ENCODE peak calls at places on chromosomes 12 and 14, in eight cellular contexts. One of them, this sample, is unnamed.

GRCh38 chr12:19834596-19834995 is 395.3 kb downstream of the AEBP2 start:
- DNase-seq in upper lobe of left lung: no peak
- DNase-seq in fibroblast of mammary gland: no peak
- DNase-seq in AG04450: no peak
- DNase-seq in left lung: no peak
- DNase-seq in psoas muscle: no peak
- DNase-seq in endothelial cell: no peak
- DNase-seq in type B pancreatic cell: no peak
- DNase-seq in this sample: no peak

GRCh38 chr14:94292872-94293577 is at the start of gene SERPINA10:
- DNase-seq in upper lobe of left lung: no peak
- DNase-seq in fibroblast of mammary gland: no peak
- DNase-seq in AG04450: no peak
- DNase-seq in left lung: no peak
- DNase-seq in psoas muscle: no peak
- DNase-seq in endothelial cell: no peak
- DNase-seq in type B pancreatic cell: no peak
- DNase-seq in this sample: no peak

GRCh38 chr12:90120627-90121026 is 412.0 kb upstream of the ATP2B1 start:
- DNase-seq in upper lobe of left lung: no peak
- DNase-seq in fibroblast of mammary gland: no peak
- DNase-seq in AG04450: no peak
- DNase-seq in left lung: no peak
- DNase-seq in psoas muscle: no peak
- DNase-seq in endothelial cell: no peak
- DNase-seq in type B pancreatic cell: no peak
- DNase-seq in this sample: no peak

GRCh38 chr12:127550271-127550670 is 716.7 kb upstream of the TMEM132C start:
- DNase-seq in upper lobe of left lung: no peak
- DNase-seq in fibroblast of mammary gland: peak
- DNase-seq in AG04450: no peak
- DNase-seq in left lung: no peak
- DNase-seq in psoas muscle: no peak
- DNase-seq in endothelial cell: no peak
- DNase-seq in type B pancreatic cell: no peak
- DNase-seq in this sample: no peak

GRCh38 chr12:15789215-15790171 is at the start of gene EPS8:
- DNase-seq in upper lobe of left lung: peak
- DNase-seq in fibroblast of mammary gland: peak
- DNase-seq in AG04450: peak
- DNase-seq in left lung: peak
- DNase-seq in psoas muscle: peak
- DNase-seq in endothelial cell: peak
- DNase-seq in type B pancreatic cell: peak
- DNase-seq in this sample: peak

GRCh38 chr12:118853634-118854033 is 127.7 kb upstream of the SRRM4 start:
- DNase-seq in upper lobe of left lung: no peak
- DNase-seq in fibroblast of mammary gland: no peak
- DNase-seq in AG04450: no peak
- DNase-seq in left lung: no peak
- DNase-seq in psoas muscle: no peak
- DNase-seq in endothelial cell: peak
- DNase-seq in type B pancreatic cell: no peak
- DNase-seq in this sample: no peak

GRCh38 chr14:21675566-21675965 is 1.9 kb upstream of the OR4E1 start:
- DNase-seq in upper lobe of left lung: no peak
- DNase-seq in fibroblast of mammary gland: no peak
- DNase-seq in AG04450: no peak
- DNase-seq in left lung: no peak
- DNase-seq in psoas muscle: no peak
- DNase-seq in endothelial cell: no peak
- DNase-seq in type B pancreatic cell: no peak
- DNase-seq in this sample: no peak

GRCh38 chr12:42669471-42669997 is 80.0 kb upstream of the PRICKLE1 start:
- DNase-seq in upper lobe of left lung: no peak
- DNase-seq in fibroblast of mammary gland: no peak
- DNase-seq in AG04450: no peak
- DNase-seq in left lung: no peak
- DNase-seq in psoas muscle: no peak
- DNase-seq in endothelial cell: no peak
- DNase-seq in type B pancreatic cell: no peak
- DNase-seq in this sample: no peak

GRCh38 chr12:45975506-45975905 is 14.9 kb downstream of the SCAF11 start:
- DNase-seq in upper lobe of left lung: no peak
- DNase-seq in fibroblast of mammary gland: no peak
- DNase-seq in AG04450: no peak
- DNase-seq in left lung: no peak
- DNase-seq in psoas muscle: no peak
- DNase-seq in endothelial cell: no peak
- DNase-seq in type B pancreatic cell: no peak
- DNase-seq in this sample: no peak

GRCh38 chr14:72699852-72700257 is 194.0 kb downstream of the DPF3 start:
- DNase-seq in upper lobe of left lung: no peak
- DNase-seq in fibroblast of mammary gland: peak
- DNase-seq in AG04450: peak
- DNase-seq in left lung: peak
- DNase-seq in psoas muscle: peak
- DNase-seq in endothelial cell: no peak
- DNase-seq in type B pancreatic cell: no peak
- DNase-seq in this sample: no peak

GRCh38 chr14:60981626-60982455 is 796 bp downstream of the SLC38A6 start:
- DNase-seq in upper lobe of left lung: no peak
- DNase-seq in fibroblast of mammary gland: peak
- DNase-seq in AG04450: peak
- DNase-seq in left lung: no peak
- DNase-seq in psoas muscle: no peak
- DNase-seq in endothelial cell: no peak
- DNase-seq in type B pancreatic cell: no peak
- DNase-seq in this sample: no peak

GRCh38 chr14:22305563-22306127 is 283.4 kb downstream of the DAD1 start:
- DNase-seq in upper lobe of left lung: no peak
- DNase-seq in fibroblast of mammary gland: no peak
- DNase-seq in AG04450: no peak
- DNase-seq in left lung: no peak
- DNase-seq in psoas muscle: no peak
- DNase-seq in endothelial cell: no peak
- DNase-seq in type B pancreatic cell: no peak
- DNase-seq in this sample: no peak

GRCh38 chr12:50633950-50634349 is 129.2 kb downstream of the DIP2B start:
- DNase-seq in upper lobe of left lung: no peak
- DNase-seq in fibroblast of mammary gland: peak
- DNase-seq in AG04450: no peak
- DNase-seq in left lung: no peak
- DNase-seq in psoas muscle: no peak
- DNase-seq in endothelial cell: no peak
- DNase-seq in type B pancreatic cell: no peak
- DNase-seq in this sample: no peak

GRCh38 chr12:122081108-122081696 is 2.6 kb downstream of the MLXIP start:
- DNase-seq in upper lobe of left lung: no peak
- DNase-seq in fibroblast of mammary gland: peak
- DNase-seq in AG04450: no peak
- DNase-seq in left lung: peak
- DNase-seq in psoas muscle: no peak
- DNase-seq in endothelial cell: no peak
- DNase-seq in type B pancreatic cell: no peak
- DNase-seq in this sample: no peak

GRCh38 chr12:54020587-54020969 is 7.7 kb upstream of the HOXC6 start:
- DNase-seq in upper lobe of left lung: no peak
- DNase-seq in fibroblast of mammary gland: no peak
- DNase-seq in AG04450: no peak
- DNase-seq in left lung: no peak
- DNase-seq in psoas muscle: peak
- DNase-seq in endothelial cell: no peak
- DNase-seq in type B pancreatic cell: no peak
- DNase-seq in this sample: no peak

DNA sequence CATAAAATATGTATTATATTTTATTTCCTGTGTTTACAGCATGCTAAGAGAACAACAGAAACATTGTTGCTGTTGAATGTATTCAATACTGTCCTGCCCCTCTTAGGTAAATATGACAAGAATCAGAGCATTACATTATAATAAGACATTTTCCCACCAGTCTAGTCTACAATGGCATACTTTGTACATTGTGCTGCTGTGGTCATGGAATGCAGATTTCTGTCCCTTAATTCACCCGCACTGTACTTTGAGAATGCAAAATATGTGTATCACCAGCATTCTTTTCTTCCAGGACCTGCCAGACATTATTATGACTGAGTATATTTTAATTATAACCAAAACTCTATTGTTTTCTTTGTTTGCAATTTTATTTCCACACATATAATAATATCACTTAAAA is 16.5 kb upstream of the OR10AD1 start:
- DNase-seq in upper lobe of left lung: no peak
- DNase-seq in fibroblast of mammary gland: no peak
- DNase-seq in AG04450: no peak
- DNase-seq in left lung: no peak
- DNase-seq in psoas muscle: no peak
- DNase-seq in endothelial cell: no peak
- DNase-seq in type B pancreatic cell: no peak
- DNase-seq in this sample: no peak
- TF ChIP-seq CTCF in upper lobe of left lung: no peak
- TF ChIP-seq CTCF in fibroblast of mammary gland: no peak
- TF ChIP-seq CTCF in AG04450: no peak
- TF ChIP-seq CTCF in left lung: no peak
- TF ChIP-seq CTCF in psoas muscle: no peak
- TF ChIP-seq CTCF in endothelial cell: no peak
- TF ChIP-seq CTCF in type B pancreatic cell: no peak
- TF ChIP-seq CTCF in this sample: no peak

DNA sequence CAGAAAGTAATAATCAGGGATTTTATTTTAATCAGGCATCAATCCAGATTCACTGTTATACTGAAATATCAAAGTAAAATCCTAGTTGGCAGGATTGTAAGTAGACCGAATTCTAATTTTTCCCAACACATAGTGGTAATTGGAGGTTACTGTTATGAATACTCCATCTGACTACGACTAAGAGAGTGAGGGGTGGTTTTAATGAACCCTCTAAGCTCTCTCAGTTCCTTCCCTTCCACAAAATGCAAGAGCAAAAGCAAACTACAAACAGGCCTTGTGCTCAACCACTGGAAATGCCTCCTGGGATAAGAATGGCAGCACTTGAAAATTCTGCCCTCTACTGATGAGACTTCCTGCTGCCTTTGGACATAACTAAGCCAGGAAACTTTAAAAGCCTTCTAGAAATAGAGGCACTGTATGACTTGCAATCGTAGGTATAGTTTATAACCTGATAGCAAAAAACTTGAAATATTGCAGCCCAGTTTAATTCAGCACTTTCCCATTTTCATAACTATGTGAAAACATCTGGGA is 184.8 kb downstream of the SLC16A7 start:
- DNase-seq in upper lobe of left lung: no peak
- DNase-seq in fibroblast of mammary gland: peak
- DNase-seq in AG04450: no peak
- DNase-seq in left lung: no peak
- DNase-seq in psoas muscle: no peak
- DNase-seq in endothelial cell: peak
- DNase-seq in type B pancreatic cell: no peak
- DNase-seq in this sample: no peak
- TF ChIP-seq CTCF in upper lobe of left lung: no peak
- TF ChIP-seq CTCF in fibroblast of mammary gland: peak
- TF ChIP-seq CTCF in AG04450: peak
- TF ChIP-seq CTCF in left lung: peak
- TF ChIP-seq CTCF in psoas muscle: no peak
- TF ChIP-seq CTCF in endothelial cell: no peak
- TF ChIP-seq CTCF in type B pancreatic cell: peak
- TF ChIP-seq CTCF in this sample: no peak

DNA sequence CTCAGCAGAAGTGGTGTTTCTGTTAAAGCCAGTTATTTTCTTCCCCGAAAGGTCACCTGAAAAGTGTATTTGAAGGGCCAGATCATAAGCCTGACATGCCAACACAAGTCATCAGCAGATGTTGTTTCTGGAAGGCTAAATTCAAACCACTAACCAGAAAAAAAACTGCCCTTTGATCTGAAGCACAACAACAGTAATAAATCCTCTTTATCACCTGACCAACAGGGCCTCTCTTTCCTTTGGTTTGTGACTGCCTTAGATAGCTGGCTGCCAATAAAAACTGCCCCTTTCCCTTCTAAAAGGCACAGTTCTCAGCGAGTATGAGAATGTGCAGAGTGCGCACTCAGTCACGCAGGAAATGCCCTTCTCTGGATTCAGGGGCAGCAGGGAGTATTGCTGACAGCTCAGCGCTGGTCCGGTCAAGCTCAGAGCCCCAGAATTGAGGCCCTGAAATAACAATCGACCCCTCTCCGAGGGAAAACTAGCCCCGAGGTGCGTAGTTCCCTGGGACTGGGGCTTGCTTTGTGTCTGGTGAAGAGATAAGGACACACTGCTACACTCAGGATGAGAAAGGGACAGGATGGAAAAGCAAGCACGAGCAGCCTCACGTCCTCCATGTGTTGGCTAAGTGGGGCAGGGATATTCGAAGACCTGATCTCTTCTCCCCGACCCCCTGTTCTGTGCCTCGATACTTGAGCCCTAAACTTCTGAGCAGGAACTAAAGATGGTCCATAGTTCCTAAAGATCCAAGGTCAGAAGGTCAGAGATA is 184.2 kb upstream of the GZMB start:
- DNase-seq in upper lobe of left lung: no peak
- DNase-seq in fibroblast of mammary gland: no peak
- DNase-seq in AG04450: no peak
- DNase-seq in left lung: no peak
- DNase-seq in psoas muscle: no peak
- DNase-seq in endothelial cell: no peak
- DNase-seq in type B pancreatic cell: no peak
- DNase-seq in this sample: no peak
- TF ChIP-seq CTCF in upper lobe of left lung: no peak
- TF ChIP-seq CTCF in fibroblast of mammary gland: no peak
- TF ChIP-seq CTCF in AG04450: no peak
- TF ChIP-seq CTCF in left lung: no peak
- TF ChIP-seq CTCF in psoas muscle: no peak
- TF ChIP-seq CTCF in endothelial cell: no peak
- TF ChIP-seq CTCF in type B pancreatic cell: no peak
- TF ChIP-seq CTCF in this sample: no peak

GRCh38 chr12:106149096-106149784 is 10.5 kb upstream of the NUAK1 start:
- DNase-seq in upper lobe of left lung: no peak
- DNase-seq in fibroblast of mammary gland: no peak
- DNase-seq in AG04450: no peak
- DNase-seq in left lung: no peak
- DNase-seq in psoas muscle: no peak
- DNase-seq in endothelial cell: peak
- DNase-seq in type B pancreatic cell: no peak
- DNase-seq in this sample: no peak
- TF ChIP-seq CTCF in upper lobe of left lung: peak
- TF ChIP-seq CTCF in fibroblast of mammary gland: peak
- TF ChIP-seq CTCF in AG04450: peak
- TF ChIP-seq CTCF in left lung: peak
- TF ChIP-seq CTCF in psoas muscle: peak
- TF ChIP-seq CTCF in endothelial cell: peak
- TF ChIP-seq CTCF in type B pancreatic cell: peak
- TF ChIP-seq CTCF in this sample: peak

This sample was measured in glutamatergic neuron.